ENCODE peak calls at places on chromosomes 12 and 14, in five cellular contexts. T, C, E, G and M are unnamed samples.

GRCh38 chr12:9372202-9372601 is 164.0 kb upstream of the PZP start:
- DNase-seq in T (no peak), C (no peak), E (no peak), G (no peak), M (no peak)

GRCh38 chr12:104738841-104739642 is 219.0 kb downstream of the SLC41A2 start:
- DNase-seq in T (no peak), C (no peak), E (no peak), G (no peak), M (no peak)

GRCh38 chr12:30613119-30613830 is 82.4 kb downstream of the IPO8 start:
- DNase-seq in T (no peak), C (no peak), E (peak), G (no peak), M (peak)

GRCh38 chr12:86484473-86484872 is 228.3 kb upstream of the MGAT4C start:
- DNase-seq in T (no peak), C (no peak), E (no peak), G (no peak), M (no peak)

GRCh38 chr12:26848156-26848825 is 15.3 kb upstream of the ITPR2 start:
- DNase-seq in T (no peak), C (no peak), E (peak), G (no peak), M (peak)

GRCh38 chr14:75088566-75089373 is 19.3 kb downstream of the ZC2HC1C start:
- DNase-seq in T (peak), C (peak), E (peak), G (no peak), M (peak)

GRCh38 chr12:56086608-56087007 is 6.6 kb downstream of the ERBB3 start:
- DNase-seq in T (no peak), C (no peak), E (no peak), G (no peak), M (no peak)

GRCh38 chr12:133202493-133203343 is 21.4 kb downstream of the ZNF268 start:
- DNase-seq in T (no peak), C (no peak), E (peak), G (no peak), M (no peak)

GRCh38 chr14:58280954-58281787 is 17.2 kb upstream of the ARID4A start:
- DNase-seq in T (no peak), C (no peak), E (peak), G (no peak), M (peak)

GRCh38 chr12:13940466-13940865 is 40.9 kb downstream of the GRIN2B start:
- DNase-seq in T (no peak), C (no peak), E (no peak), G (no peak), M (no peak)

GRCh38 chr12:26845057-26845666 is 12.2 kb upstream of the ITPR2 start:
- DNase-seq in T (peak), C (peak), E (peak), G (no peak), M (peak)

GRCh38 chr12:102216086-102216691 is 18.6 kb upstream of the PMCH start:
- DNase-seq in T (no peak), C (no peak), E (peak), G (no peak), M (peak)

GRCh38 chr14:102442241-102443211 is 67.0 kb downstream of the ANKRD9 start:
- DNase-seq in T (no peak), C (no peak), E (no peak), G (no peak), M (peak)

GRCh38 chr12:129310346-129310745 is 457.1 kb downstream of the GLT1D1 start:
- DNase-seq in T (no peak), C (no peak), E (no peak), G (no peak), M (no peak)

GRCh38 chr12:131353376-131353775 is 357.5 kb upstream of the SFSWAP start:
- DNase-seq in T (peak), C (no peak), E (no peak), G (no peak), M (no peak)

GRCh38 chr12:91127751-91128150 is 16.5 kb upstream of the LUM start:
- DNase-seq in T (no peak), C (no peak), E (peak), G (no peak), M (no peak)

GRCh38 chr12:85253823-85254222 is 26.2 kb upstream of the ALX1 start:
- DNase-seq in T (no peak), C (no peak), E (no peak), G (no peak), M (no peak)

GRCh38 chr14:21965042-21965441 is 291.4 kb upstream of the OR4E1 start:
- DNase-seq in T (no peak), C (no peak), E (no peak), G (no peak), M (no peak)

GRCh38 chr14:105700622-105701288 is 174.4 kb downstream of the TMEM121 start:
- DNase-seq in T (no peak), C (no peak), E (no peak), G (no peak), M (no peak)

GRCh38 chr12:93740721-93741120 is 63.5 kb downstream of the CRADD start:
- DNase-seq in T (no peak), C (no peak), E (peak), G (no peak), M (no peak)

GRCh38 chr12:1605129-1606020 is 11.0 kb upstream of the FBXL14 start:
- DNase-seq in T (peak), C (peak), E (peak), G (no peak), M (peak)

GRCh38 chr14:30210630-30211029 is 283.0 kb upstream of the PRKD1 start:
- DNase-seq in T (no peak), C (no peak), E (peak), G (no peak), M (no peak)

GRCh38 chr14:101125719-101126375 is 222.3 kb upstream of the RTL1 start:
- DNase-seq in T (no peak), C (no peak), E (no peak), G (no peak), M (no peak)

GRCh38 chr12:26787125-26787495 is 45.9 kb downstream of the ITPR2 start:
- DNase-seq in T (no peak), C (no peak), E (peak), G (no peak), M (no peak)

GRCh38 chr14:92748259-92749016 is at the start of gene LGMN:
- DNase-seq in T (peak), C (peak), E (peak), G (peak), M (peak)

GRCh38 chr14:57889245-57889644 is 23.4 kb upstream of the SLC35F4 start:
- DNase-seq in T (no peak), C (no peak), E (no peak), G (no peak), M (no peak)

GRCh38 chr14:75283884-75284563 is 5.4 kb downstream of the FOS start:
- DNase-seq in T (no peak), C (no peak), E (peak), G (no peak), M (peak)

GRCh38 chr12:81465881-81466280 is 293.3 kb downstream of the PPFIA2 start:
- DNase-seq in T (no peak), C (no peak), E (no peak), G (no peak), M (no peak)

GRCh38 chr12:30999723-31000122 is 73.2 kb downstream of the TSPAN11 start:
- DNase-seq in T (no peak), C (no peak), E (no peak), G (no peak), M (no peak)

GRCh38 chr14:91496790-91497189 is 13.3 kb downstream of the PPP4R3A start:
- DNase-seq in T (no peak), C (no peak), E (no peak), G (no peak), M (no peak)

GRCh38 chr14:83163016-83163415 is 1629.4 kb upstream of the SEL1L start:
- DNase-seq in T (no peak), C (no peak), E (no peak), G (no peak), M (no peak)

GRCh38 chr12:64473176-64473575 is 21.3 kb downstream of the TBK1 start:
- DNase-seq in T (no peak), C (no peak), E (no peak), G (no peak), M (no peak)

GRCh38 chr14:85532570-85532969 is 2.6 kb downstream of the FLRT2 start:
- DNase-seq in T (no peak), C (no peak), E (no peak), G (no peak), M (no peak)

GRCh38 chr14:85533821-85534271 is 3.9 kb downstream of the FLRT2 start:
- DNase-seq in T (peak), C (no peak), E (peak), G (no peak), M (no peak)

GRCh38 chr14:85531594-85532391 is 1.8 kb downstream of the FLRT2 start:
- DNase-seq in T (peak), C (peak), E (peak), G (no peak), M (no peak)

GRCh38 chr14:85534435-85534834 is 4.5 kb downstream of the FLRT2 start:
- DNase-seq in T (peak), C (peak), E (peak), G (no peak), M (no peak)

DNA sequence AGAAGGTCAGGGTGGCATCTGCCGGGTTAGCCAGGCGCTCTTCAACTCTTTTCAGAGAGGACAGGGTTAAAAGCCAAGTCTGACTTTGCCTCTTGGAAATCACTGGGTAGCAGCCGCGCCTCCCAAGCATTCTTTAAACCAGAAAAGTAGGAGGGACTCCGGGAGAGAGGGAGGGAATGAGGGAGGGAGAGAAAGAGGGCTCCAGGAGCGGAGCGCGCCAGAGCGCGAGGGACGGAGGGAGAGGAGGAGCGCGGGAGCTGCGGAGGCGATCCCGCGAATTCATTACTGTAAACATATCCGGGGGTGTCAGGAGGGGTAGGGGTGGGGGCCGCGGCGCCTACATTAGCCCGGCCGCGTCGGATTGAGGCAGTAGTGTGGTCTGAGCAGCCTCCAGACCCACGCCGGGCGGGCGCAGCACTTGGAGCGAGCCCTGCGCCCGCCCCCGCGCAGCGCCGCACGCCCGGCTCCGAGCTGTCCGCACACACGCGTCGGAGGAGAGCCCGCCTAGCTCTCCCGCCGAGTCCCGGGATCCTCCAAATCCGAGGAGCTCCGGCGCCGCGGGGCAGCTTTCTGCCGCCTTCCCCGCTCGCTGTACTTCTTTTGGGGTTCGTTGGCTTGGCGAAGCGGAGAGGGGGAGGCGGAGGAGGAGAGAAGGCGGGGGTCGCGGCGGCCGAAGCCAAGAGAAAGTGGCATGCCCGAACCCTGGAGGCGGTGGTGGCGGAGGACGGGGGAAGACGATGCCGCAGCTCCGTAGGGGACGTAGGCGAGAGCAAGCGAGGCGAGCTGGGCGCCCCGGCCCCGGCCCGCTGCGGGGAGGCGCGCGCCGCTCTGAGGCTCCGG is 3.3 kb downstream of the FLRT2 start:
- DNase-seq in T (peak), C (peak), E (peak), G (no peak), M (no peak)
- H4K91ac ChIP-seq in T (no peak), C (no peak), E (peak), G (peak), M (peak)

GRCh38 chr12:46477541-46477940 is 105.0 kb upstream of the SLC38A2 start:
- DNase-seq in T (no peak), C (no peak), E (peak), G (no peak), M (no peak)
- H2BK12ac ChIP-seq in T (no peak), C (no peak), E (no peak), G (no peak), M (no peak)

GRCh38 chr12:18259906-18260682 is 1.2 kb upstream of the PIK3C2G start:
- DNase-seq in T (no peak), C (no peak), E (no peak), G (no peak), M (no peak)

GRCh38 chr12:18261273-18261672 is at the start of gene PIK3C2G:
- DNase-seq in T (no peak), C (no peak), E (no peak), G (no peak), M (peak)

GRCh38 chr12:18262514-18262913 is 1.2 kb downstream of the PIK3C2G start:
- DNase-seq in T (no peak), C (no peak), E (no peak), G (no peak), M (no peak)

GRCh38 chr12:18264581-18265075 is 3.3 kb downstream of the PIK3C2G start:
- DNase-seq in T (no peak), C (no peak), E (no peak), G (no peak), M (no peak)

GRCh38 chr12:18261906-18262305 is 588 bp downstream of the PIK3C2G start:
- DNase-seq in T (no peak), C (no peak), E (no peak), G (no peak), M (peak)
- H2AFZ ChIP-seq in T (peak), C (peak), E (no peak), G (peak), M (no peak)

DNA sequence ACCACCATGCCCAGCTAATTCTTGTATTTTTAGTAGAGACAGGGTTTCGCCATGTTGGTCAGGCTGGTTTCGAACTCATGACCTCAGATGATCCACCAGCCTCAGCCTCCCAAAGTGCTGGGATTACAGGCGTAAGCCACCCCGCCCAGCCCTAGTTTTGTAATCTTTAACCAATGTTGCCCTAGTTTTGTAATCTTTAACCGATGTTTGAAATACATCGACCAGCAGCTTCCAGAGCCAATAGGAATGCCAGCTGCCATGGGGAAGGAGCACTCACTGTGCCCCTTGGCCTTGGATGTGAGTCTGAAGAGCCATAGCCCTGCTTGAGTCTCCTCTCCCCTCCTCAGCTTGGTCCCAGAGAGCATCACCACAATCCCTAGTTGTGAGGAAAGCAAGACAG is 209.3 kb upstream of the RGS6 start:
- DNase-seq in T (no peak), C (no peak), E (no peak), G (no peak), M (no peak)
- H4K91ac ChIP-seq in T (no peak), C (no peak), E (no peak), G (no peak), M (no peak)

DNA sequence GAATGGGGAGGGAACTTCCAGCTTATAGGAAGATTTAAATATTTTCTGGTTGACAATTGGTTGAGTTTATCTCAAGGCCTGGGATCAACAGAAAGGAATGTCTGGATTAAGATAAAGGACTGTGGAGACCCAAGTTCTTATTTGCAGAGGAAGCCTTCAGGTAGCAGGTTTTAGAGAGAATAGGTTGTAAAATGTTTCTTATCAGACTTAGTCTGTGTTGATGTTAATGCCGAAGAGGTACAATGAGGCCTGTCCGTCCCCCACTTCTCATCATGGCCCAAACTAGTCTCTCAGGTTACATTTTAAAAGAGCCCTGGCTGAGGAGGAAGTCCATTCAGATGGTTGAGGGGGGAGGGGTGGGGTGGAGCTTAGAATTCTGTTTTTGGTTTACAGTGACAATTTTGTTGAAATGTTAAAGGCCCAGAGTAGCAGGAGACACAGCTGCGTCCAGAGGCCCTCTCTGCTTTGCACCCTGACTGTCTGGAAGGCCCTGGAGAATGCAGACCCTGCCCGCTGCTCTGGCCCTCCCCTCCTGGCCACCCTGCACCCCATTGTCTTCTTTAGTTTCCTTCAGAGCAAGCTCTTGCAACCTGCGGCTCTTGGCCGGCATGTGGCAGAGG is 672.5 kb upstream of the TMEM132C start:
- DNase-seq in T (peak), C (no peak), E (no peak), G (peak), M (no peak)
- H2BK12ac ChIP-seq in T (no peak), C (no peak), E (no peak), G (peak), M (no peak)

DNA sequence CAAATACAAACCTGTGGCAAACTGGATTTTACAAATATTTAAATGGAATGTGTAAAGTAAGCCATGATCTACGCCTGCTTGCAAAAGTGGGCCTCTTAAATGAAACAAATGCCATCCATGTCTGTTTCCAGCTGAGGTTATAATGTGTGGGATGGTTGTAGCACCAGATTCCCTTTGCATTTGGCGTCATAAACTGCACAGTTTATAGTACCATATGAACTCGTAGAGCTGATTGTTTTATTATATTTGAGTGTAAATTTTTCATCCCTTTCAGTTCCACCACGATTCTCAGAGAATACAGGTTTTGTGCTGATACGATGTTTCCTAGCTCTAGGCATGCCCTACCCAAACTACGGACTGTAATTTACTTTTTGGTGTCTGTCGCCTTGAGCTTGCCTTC is 374.9 kb downstream of the EGLN3 start:
- DNase-seq in T (no peak), C (no peak), E (no peak), G (no peak), M (no peak)
- H2AFZ ChIP-seq in T (no peak), C (no peak), E (no peak), G (no peak), M (no peak)

GRCh38 chr14:71803539-71804260 is 128.5 kb upstream of the RGS6 start:
- DNase-seq in T (no peak), C (no peak), E (peak), G (no peak), M (peak)
- H4K91ac ChIP-seq in T (no peak), C (no peak), E (no peak), G (no peak), M (no peak)